ENCODE peak calls at places on chromosomes 11 and 22, in five cellular contexts. M, J, N, C and R are unnamed samples.

GRCh38 chr11:567036-567628 is 6.4 kb downstream of the RASSF7 start:
- DNase-seq in J (no peak), C (no peak), N (no peak), M (no peak), R (no peak)

GRCh38 chr11:111355101-111355500 is 24.0 kb downstream of the POU2AF1 start:
- DNase-seq in M (no peak), J (no peak), N (no peak), C (no peak), R (no peak)

GRCh38 chr11:86160546-86161149 is 83.9 kb upstream of the EED start:
- DNase-seq in J (no peak), M (peak; percentile 45), N (no peak), C (no peak), R (no peak)

GRCh38 chr22:24189249-24190158 is 8.2 kb downstream of the SUSD2 start:
- DNase-seq in N (peak; percentile 88), J (no peak), M (peak; percentile 76), C (peak; percentile 87), R (peak; percentile 98)

GRCh38 chr11:71283960-71284359 is 31.6 kb upstream of the SHANK2 start:
- DNase-seq in J (no peak), M (peak; percentile 49), C (no peak), N (no peak), R (no peak)

GRCh38 chr11:106159846-106160245 is 82.4 kb downstream of the AASDHPPT start:
- DNase-seq in J (no peak), N (no peak), C (no peak), M (no peak), R (no peak)

GRCh38 chr11:18907391-18907790 is 31.8 kb downstream of the MRGPRX1 start:
- DNase-seq in C (no peak), M (no peak), N (no peak), J (no peak), R (no peak)

GRCh38 chr11:96122601-96123044 is 198.7 kb upstream of the MTMR2 start:
- DNase-seq in J (no peak), M (peak; percentile 74), N (no peak), C (no peak), R (no peak)

GRCh38 chr11:36300651-36301050 is 4.6 kb downstream of the PRR5L start:
- DNase-seq in J (no peak), M (no peak), C (no peak), N (no peak), R (no peak)

GRCh38 chr11:115605397-115606222 is 101.4 kb upstream of the CADM1 start:
- DNase-seq in C (no peak), N (no peak), M (no peak), J (no peak), R (no peak)

GRCh38 chr22:27919943-27920755 is 1.1 kb upstream of the PITPNB start:
- DNase-seq in N (no peak), J (no peak), M (no peak), C (no peak), R (no peak)

GRCh38 chr22:43633631-43634030 is 178.5 kb downstream of the EFCAB6 start:
- DNase-seq in M (no peak), C (no peak), N (no peak), J (no peak), R (no peak)
- TF ChIP-seq CTCF in M (no peak), C (no peak), N (no peak), J (no peak), R (no peak)

GRCh38 chr11:100629671-100630070 is 57.4 kb upstream of the ARHGAP42 start:
- DNase-seq in N (no peak), J (no peak), C (no peak), M (no peak), R (no peak)
- TF ChIP-seq CTCF in N (no peak), J (no peak), C (no peak), M (no peak), R (no peak)

DNA sequence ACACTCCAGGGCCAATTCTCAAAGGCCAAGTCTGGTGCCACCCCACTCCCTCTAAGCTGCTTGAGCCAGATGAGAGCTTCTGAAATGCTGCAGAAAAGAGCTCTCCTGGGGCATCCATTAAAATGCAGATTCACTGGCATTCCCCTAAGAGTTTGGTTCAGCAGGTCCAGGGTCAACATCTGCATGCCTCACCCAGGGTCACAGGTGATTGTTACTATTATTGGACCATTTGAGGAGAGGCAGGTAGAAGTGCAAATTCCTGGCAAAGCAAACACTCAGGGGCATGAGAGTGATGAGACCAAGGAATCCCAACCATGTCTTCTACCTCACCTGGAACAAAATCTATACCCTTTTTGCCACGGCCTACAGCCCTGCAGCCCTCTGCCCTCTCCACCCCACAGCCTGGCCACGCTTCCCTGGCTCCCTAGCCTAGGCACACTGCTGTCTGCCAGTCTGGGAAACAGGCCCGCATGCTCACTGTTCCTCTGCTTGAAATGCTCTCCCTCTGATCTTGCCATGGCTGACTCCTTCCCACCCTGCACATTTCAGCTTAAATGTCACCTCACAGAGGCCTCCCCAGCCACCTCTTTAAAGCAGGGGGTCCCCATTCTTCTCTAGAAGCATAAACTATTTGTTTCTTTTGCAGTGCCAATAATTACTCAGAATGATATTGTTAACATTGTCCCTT is 4.4 kb upstream of the P2RX6 start:
- DNase-seq in C (no peak), M (no peak), N (no peak), J (no peak), R (no peak)
- TF ChIP-seq CTCF in C (no peak), M (no peak), N (no peak), J (no peak), R (no peak)

DNA sequence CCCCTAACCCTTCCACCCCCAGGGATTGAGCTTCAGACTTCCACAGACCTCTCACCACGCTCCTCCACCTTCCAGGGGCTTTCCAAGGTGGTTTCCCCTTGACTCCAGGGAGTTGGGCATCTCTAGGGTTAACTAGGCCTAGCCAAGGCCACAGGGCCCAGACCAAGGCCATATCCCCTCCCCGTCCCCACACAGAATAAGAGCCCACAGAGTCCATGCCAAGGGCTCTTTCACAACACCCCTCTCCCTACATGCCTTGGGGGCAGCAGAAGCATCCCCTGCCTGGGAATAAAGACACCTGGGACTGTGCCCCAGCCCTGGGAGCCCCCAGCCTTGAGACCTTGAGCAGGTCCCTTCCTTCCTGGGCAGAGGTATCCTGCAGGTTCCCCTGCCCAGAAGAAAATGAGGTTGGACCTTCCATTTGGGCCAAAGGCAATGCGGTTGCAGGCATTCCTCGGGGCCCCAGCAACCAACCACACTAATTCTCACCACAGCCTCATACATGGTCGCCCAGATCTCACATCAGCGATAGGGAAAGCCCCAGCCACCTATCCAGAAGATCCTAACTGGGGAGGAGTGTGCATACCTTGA is 1.8 kb downstream of the GDPD5 start:
- DNase-seq in N (peak; percentile 55), M (no peak), J (no peak), C (no peak), R (no peak)
- TF ChIP-seq CTCF in N (no peak), M (no peak), J (no peak), C (no peak), R (no peak)